ENCODE peak calls at places on chromosomes 11 and 22, in ten cellular contexts. H, D, E, I, P, K, C, T, M and A are unnamed samples.
A peak's percentile ranks its signal among the peaks of the same experiment; 100 is the strongest.

GRCh38 chr11:108223449-108224149 is 732 bp downstream of the ATM start:
- DNase-seq in H (no peak), D (no peak), E (peak; percentile 22), I (no peak), P (no peak), K (no peak), C (no peak), T (no peak), M (peak; percentile 5), A (no peak)

GRCh38 chr11:2525166-2525861 is 80.5 kb downstream of the KCNQ1 start:
- DNase-seq in H (no peak), D (no peak), E (no peak), I (no peak), P (peak; percentile 28), K (no peak), C (no peak), T (no peak), M (no peak), A (no peak)

GRCh38 chr11:48116843-48117242 is 99.8 kb upstream of the OR4B1 start:
- DNase-seq in H (no peak), D (no peak), E (no peak), I (peak; percentile 38), P (no peak), K (no peak), C (no peak), T (peak; percentile 35), M (no peak), A (no peak)

GRCh38 chr11:120220747-120221037 is 9.9 kb downstream of the OAF start:
- DNase-seq in H (no peak), D (no peak), E (no peak), I (no peak), P (no peak), K (no peak), C (no peak), T (no peak), M (no peak), A (no peak)

GRCh38 chr22:28988455-28988854 is 73.2 kb downstream of the C22orf31 start:
- DNase-seq in H (no peak), D (no peak), E (no peak), I (no peak), P (no peak), K (no peak), C (no peak), T (no peak), M (no peak), A (no peak)

GRCh38 chr11:120629407-120629806 is 117.9 kb downstream of the GRIK4 start:
- DNase-seq in H (no peak), D (no peak), E (no peak), I (no peak), P (no peak), K (no peak), C (no peak), T (no peak), M (no peak), A (no peak)

GRCh38 chr22:34122064-34122463 is 201.8 kb upstream of the LARGE1 start:
- DNase-seq in H (no peak), D (no peak), E (no peak), I (no peak), P (no peak), K (no peak), C (no peak), T (no peak), M (no peak), A (no peak)

GRCh38 chr22:32352681-32353080 is 5.0 kb upstream of the RFPL3 start:
- DNase-seq in H (no peak), D (no peak), E (no peak), I (no peak), P (no peak), K (no peak), C (no peak), T (no peak), M (no peak), A (no peak)

GRCh38 chr22:29183971-29184595 is 21.6 kb upstream of the EMID1 start:
- DNase-seq in H (no peak), D (no peak), E (no peak), I (no peak), P (no peak), K (no peak), C (no peak), T (no peak), M (no peak), A (no peak)

GRCh38 chr11:19258651-19259230 is 18.0 kb upstream of the E2F8 start:
- DNase-seq in H (no peak), D (no peak), E (no peak), I (no peak), P (no peak), K (no peak), C (no peak), T (no peak), M (no peak), A (no peak)

GRCh38 chr22:43385770-43386641 is 25.8 kb upstream of the MPPED1 start:
- DNase-seq in H (no peak), D (peak; percentile 73), E (peak; percentile 65), I (peak; percentile 92), P (peak; percentile 76), K (peak; percentile 77), C (peak; percentile 48), T (peak; percentile 69), M (peak; percentile 36), A (no peak)

GRCh38 chr11:14361951-14362350 is 3.0 kb upstream of the RRAS2 start:
- DNase-seq in H (no peak), D (no peak), E (no peak), I (no peak), P (no peak), K (no peak), C (no peak), T (no peak), M (no peak), A (no peak)

GRCh38 chr11:104060004-104060403 is 23.6 kb downstream of the DDI1 start:
- DNase-seq in H (no peak), D (no peak), E (peak; percentile 10), I (no peak), P (no peak), K (no peak), C (no peak), T (no peak), M (no peak), A (no peak)